ENCODE peak calls at places on chromosomes 12 and 14, in four cellular contexts. B, Y, H and L are unnamed samples.

GRCh38 chr14:96072746-96073145 is 33.6 kb downstream of the C14orf132 start:
- DNase-seq in B (no peak), Y (no peak), H (no peak), L (no peak)

GRCh38 chr12:122825773-122826724 is 9.2 kb upstream of the HIP1R start:
- DNase-seq in B (no peak), Y (peak), H (no peak), L (no peak)

GRCh38 chr14:104280902-104281767 is 142.7 kb downstream of the KIF26A start:
- DNase-seq in B (peak), Y (no peak), H (no peak), L (no peak)

GRCh38 chr14:97218713-97219355 is 421.7 kb downstream of the VRK1 start:
- DNase-seq in B (no peak), Y (peak), H (no peak), L (no peak)

GRCh38 chr14:75274899-75275569 is 3.6 kb upstream of the FOS start:
- DNase-seq in B (no peak), Y (peak), H (peak), L (peak)

GRCh38 chr12:12870454-12870853 is 20.9 kb upstream of the GPRC5A start:
- DNase-seq in B (no peak), Y (peak), H (no peak), L (no peak)

GRCh38 chr12:93003540-93004239 is 74.6 kb upstream of the EEA1 start:
- DNase-seq in B (no peak), Y (no peak), H (no peak), L (no peak)

GRCh38 chr12:131381716-131382430 is 329.0 kb upstream of the SFSWAP start:
- DNase-seq in B (peak), Y (no peak), H (no peak), L (no peak)

GRCh38 chr12:563250-563781 is 99.9 kb downstream of the NINJ2 start:
- DNase-seq in B (no peak), Y (peak), H (no peak), L (no peak)

GRCh38 chr14:36173161-36173560 is 3.4 kb downstream of the PTCSC3 start:
- DNase-seq in B (no peak), Y (no peak), H (no peak), L (no peak)

GRCh38 chr12:128079-128478 is 61.5 kb downstream of the IQSEC3 start:
- DNase-seq in B (no peak), Y (no peak), H (no peak), L (no peak)

GRCh38 chr14:79781882-79782281 is 429.4 kb downstream of the DIO2 start:
- DNase-seq in B (no peak), Y (peak), H (no peak), L (no peak)

GRCh38 chr14:54785778-54786160 is 116.9 kb downstream of the GCH1 start:
- DNase-seq in B (no peak), Y (no peak), H (no peak), L (no peak)

GRCh38 chr14:103501041-103501870 is 21.4 kb downstream of the CKB start:
- DNase-seq in B (no peak), Y (no peak), H (no peak), L (no peak)

GRCh38 chr12:13745100-13745678 is 236.2 kb downstream of the GRIN2B start:
- DNase-seq in B (peak), Y (no peak), H (no peak), L (no peak)

GRCh38 chr12:72448805-72449204 is 176.6 kb downstream of the TRHDE start:
- DNase-seq in B (no peak), Y (no peak), H (no peak), L (no peak)

GRCh38 chr12:122028601-122029560 is 7.2 kb downstream of the BCL7A start:
- DNase-seq in B (no peak), Y (no peak), H (no peak), L (peak)

GRCh38 chr14:103916636-103917262 is 11.5 kb upstream of the TDRD9 start:
- DNase-seq in B (peak), Y (no peak), H (no peak), L (no peak)

GRCh38 chr12:91111366-91112321 is at the start of gene LUM:
- DNase-seq in B (no peak), Y (peak), H (peak), L (no peak)

GRCh38 chr12:89217472-89217871 is 134.8 kb downstream of the DUSP6 start:
- DNase-seq in B (no peak), Y (no peak), H (no peak), L (no peak)

GRCh38 chr14:60092516-60092915 is 793 bp downstream of the PCNX4 start:
- DNase-seq in B (no peak), Y (peak), H (no peak), L (peak)

GRCh38 chr12:24960222-24960855 is 11.4 kb upstream of the BCAT1 start:
- DNase-seq in B (no peak), Y (peak), H (no peak), L (peak)

GRCh38 chr12:6613776-6614512 is 6.8 kb upstream of the CHD4 start:
- DNase-seq in B (peak), Y (peak), H (peak), L (peak)

GRCh38 chr12:84624601-84625000 is 288.0 kb downstream of the SLC6A15 start:
- DNase-seq in B (no peak), Y (no peak), H (no peak), L (no peak)

GRCh38 chr12:84619053-84619452 is 293.5 kb downstream of the SLC6A15 start:
- DNase-seq in B (no peak), Y (no peak), H (no peak), L (no peak)
- TF ChIP-seq CTCF in B (peak), Y (peak), H (no peak), L (no peak)

GRCh38 chr12:54279632-54280400 is at the start of gene CBX5:
- DNase-seq in B (peak), Y (peak), H (peak), L (peak)

GRCh38 chr12:54277823-54278276 is 2.1 kb downstream of the CBX5 start:
- DNase-seq in B (no peak), Y (no peak), H (no peak), L (no peak)

GRCh38 chr12:54282949-54283593 is 2.5 kb downstream of the HNRNPA1 start:
- DNase-seq in B (no peak), Y (no peak), H (no peak), L (no peak)

GRCh38 chr12:54279227-54279631 is 693 bp downstream of the CBX5 start:
- DNase-seq in B (no peak), Y (no peak), H (no peak), L (no peak)

DNA sequence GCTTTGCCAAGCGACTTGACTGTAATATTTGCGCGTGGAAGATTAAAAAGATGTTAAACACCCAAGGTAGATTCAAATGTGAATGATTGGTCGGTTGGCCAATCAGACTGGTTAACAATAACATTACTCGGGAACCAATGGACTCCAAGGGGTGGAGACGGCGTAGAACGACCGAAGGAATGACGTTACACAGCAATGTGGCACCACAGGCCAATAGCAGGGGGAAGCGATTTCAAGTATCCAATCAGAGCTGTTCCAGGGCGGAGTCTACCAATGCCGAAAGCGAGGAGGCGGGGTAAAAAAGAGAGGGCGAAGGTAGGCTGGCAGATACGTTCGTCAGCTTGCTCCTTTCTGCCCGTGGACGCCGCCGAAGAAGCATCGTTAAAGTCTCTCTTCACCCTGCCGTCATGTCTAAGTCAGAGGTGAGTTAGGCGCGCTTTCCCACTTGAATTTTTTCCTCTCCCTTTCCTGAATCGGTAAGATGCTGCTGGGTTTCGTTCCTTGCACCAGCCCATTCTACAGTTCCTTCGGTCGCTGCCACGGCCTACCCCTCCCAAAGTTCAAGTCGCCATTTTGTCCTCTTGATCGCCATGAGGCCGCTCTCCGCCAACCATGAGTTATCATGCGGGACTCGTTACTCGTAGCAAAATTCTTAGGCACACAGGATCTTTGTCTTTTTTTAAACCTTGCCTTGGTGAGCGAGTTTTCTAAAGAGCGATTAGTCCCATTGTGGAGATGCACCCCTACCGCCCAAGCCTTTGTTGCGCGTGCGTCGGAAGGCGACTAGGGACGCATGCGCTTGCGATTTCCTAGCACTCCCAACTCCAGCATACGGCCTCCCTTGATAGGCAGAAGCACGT is at the start of gene HNRNPA1:
- DNase-seq in B (no peak), Y (peak), H (peak), L (peak)
- TF ChIP-seq CTCF in B (no peak), Y (no peak), H (no peak), L (no peak)

GRCh38 chr12:118448341-118448740 is 72.0 kb downstream of the SUDS3 start:
- DNase-seq in B (no peak), Y (no peak), H (no peak), L (no peak)
- TF ChIP-seq CTCF in B (no peak), Y (no peak), H (no peak), L (no peak)

GRCh38 chr12:26499979-26500640 is 304.7 kb downstream of the SSPN start:
- DNase-seq in B (no peak), Y (no peak), H (no peak), L (no peak)
- TF ChIP-seq CTCF in B (no peak), Y (no peak), H (no peak), L (no peak)

GRCh38 chr14:29545714-29546113 is 381.9 kb downstream of the PRKD1 start:
- DNase-seq in B (no peak), Y (no peak), H (no peak), L (no peak)

GRCh38 chr14:29554335-29554734 is 373.3 kb downstream of the PRKD1 start:
- DNase-seq in B (no peak), Y (no peak), H (no peak), L (no peak)

GRCh38 chr14:29553427-29553826 is 374.2 kb downstream of the PRKD1 start:
- DNase-seq in B (no peak), Y (no peak), H (no peak), L (no peak)

GRCh38 chr14:29548948-29549370 is 378.7 kb downstream of the PRKD1 start:
- DNase-seq in B (no peak), Y (peak), H (no peak), L (peak)
- TF ChIP-seq CTCF in B (peak), Y (peak), H (peak), L (peak)

GRCh38 chr14:39432619-39433451 is 602 bp upstream of the FBXO33 start:
- DNase-seq in B (peak), Y (peak), H (peak), L (peak)
- TF ChIP-seq CTCF in B (peak), Y (peak), H (peak), L (no peak)